ENCODE peak calls at places on chromosome 19, in five cellular contexts. T is GM12891, J is NB4, W is heart left ventricle, N is transverse colon. V is an unnamed sample.

GRCh38 chr19:52171321-52172169 is at the start of gene ZNF836:
- DNase-seq in T (peak), J (peak), W (peak), N (peak), V (peak)

GRCh38 chr19:29320611-29321010 is 107.7 kb upstream of the UQCRFS1 start:
- DNase-seq in T (no peak), J (no peak), W (no peak), N (no peak), V (no peak)

GRCh38 chr19:7373862-7374261 is 25.1 kb downstream of the ARHGEF18 start:
- DNase-seq in T (no peak), J (peak), W (no peak), N (peak), V (no peak)

GRCh38 chr19:58060231-58060630 is 1.1 kb downstream of the ZNF135 start:
- DNase-seq in T (no peak), J (no peak), W (no peak), N (no peak), V (peak)

GRCh38 chr19:4121815-4122214 is 2.1 kb downstream of the MAP2K2 start:
- DNase-seq in T (no peak), J (no peak), W (no peak), N (no peak), V (no peak)

GRCh38 chr19:6744381-6745288 is 5.2 kb downstream of the TRIP10 start:
- DNase-seq in T (no peak), J (no peak), W (peak), N (peak), V (peak)

GRCh38 chr19:16062789-16063188 is 13.5 kb upstream of the TPM4 start:
- DNase-seq in T (no peak), J (peak), W (peak), N (peak), V (peak)

GRCh38 chr19:55678121-55678671 is 3.2 kb downstream of the EPN1 start:
- DNase-seq in T (peak), J (peak), W (no peak), N (peak), V (no peak)

GRCh38 chr19:54431255-54431838 is 16.1 kb downstream of the TTYH1 start:
- DNase-seq in T (no peak), J (no peak), W (no peak), N (peak), V (peak)

GRCh38 chr19:51772977-51773376 is 12.0 kb downstream of the FPR2 start:
- DNase-seq in T (no peak), J (peak), W (no peak), N (no peak), V (no peak)

GRCh38 chr19:4326837-4327251 is 11.8 kb downstream of the STAP2 start:
- DNase-seq in T (no peak), J (peak), W (no peak), N (no peak), V (no peak)

GRCh38 chr19:36125557-36125956 is 10.3 kb downstream of the TBCB start:
- DNase-seq in T (no peak), J (no peak), W (no peak), N (no peak), V (no peak)

GRCh38 chr19:35060160-35060855 is 18.8 kb downstream of the HPN start:
- DNase-seq in T (no peak), J (no peak), W (peak), N (no peak), V (no peak)

GRCh38 chr19:4504874-4505569 is 13.3 kb downstream of the PLIN4 start:
- DNase-seq in T (no peak), J (peak), W (no peak), N (no peak), V (no peak)

GRCh38 chr19:37961198-37961597 is 54.2 kb downstream of the SIPA1L3 start:
- DNase-seq in T (no peak), J (no peak), W (no peak), N (no peak), V (no peak)

GRCh38 chr19:21430674-21431073 is 33.7 kb downstream of the ZNF493 start:
- DNase-seq in T (no peak), J (no peak), W (no peak), N (no peak), V (no peak)

GRCh38 chr19:14366529-14366928 is 14.7 kb upstream of the ADGRE5 start:
- DNase-seq in T (no peak), J (peak), W (peak), N (peak), V (peak)

GRCh38 chr19:39405930-39406655 is 554 bp upstream of the ZFP36 start:
- DNase-seq in T (no peak), J (peak), W (peak), N (peak), V (peak)

GRCh38 chr19:14511245-14511625 is 7.0 kb downstream of the DNAJB1 start:
- DNase-seq in T (no peak), J (no peak), W (no peak), N (no peak), V (no peak)

GRCh38 chr19:6241680-6242079 is 38.1 kb downstream of the MLLT1 start:
- DNase-seq in T (no peak), J (no peak), W (no peak), N (no peak), V (peak)

GRCh38 chr19:16428372-16429036 is 43.3 kb downstream of the EPS15L1 start:
- DNase-seq in T (no peak), J (no peak), W (no peak), N (no peak), V (no peak)

GRCh38 chr19:43639507-43640423 is at the start of gene CADM4:
- DNase-seq in T (peak), J (peak), W (no peak), N (peak), V (no peak)

GRCh38 chr19:52191951-52192350 is 2.1 kb downstream of the PPP2R1A start:
- DNase-seq in T (no peak), J (no peak), W (no peak), N (no peak), V (peak)

GRCh38 chr19:14979498-14980255 is at the start of gene SLC1A6:
- DNase-seq in T (no peak), J (peak), W (no peak), N (no peak), V (peak)

GRCh38 chr19:16836115-16836905 is 7.1 kb downstream of the SIN3B start:
- DNase-seq in T (no peak), J (peak), W (no peak), N (peak), V (peak)

GRCh38 chr19:5823579-5824281 is 15.8 kb downstream of the FUT6 start:
- DNase-seq in T (no peak), J (peak), W (no peak), N (peak), V (no peak)

GRCh38 chr19:38023245-38023644 is 116.2 kb downstream of the SIPA1L3 start:
- DNase-seq in T (no peak), J (no peak), W (no peak), N (no peak), V (no peak)

GRCh38 chr19:30895946-30896345 is 453.3 kb downstream of the TSHZ3 start:
- DNase-seq in T (no peak), J (no peak), W (no peak), N (no peak), V (no peak)

GRCh38 chr19:29076161-29076560 is 136.8 kb downstream of the UQCRFS1 start:
- DNase-seq in T (no peak), J (no peak), W (no peak), N (no peak), V (no peak)

DNA sequence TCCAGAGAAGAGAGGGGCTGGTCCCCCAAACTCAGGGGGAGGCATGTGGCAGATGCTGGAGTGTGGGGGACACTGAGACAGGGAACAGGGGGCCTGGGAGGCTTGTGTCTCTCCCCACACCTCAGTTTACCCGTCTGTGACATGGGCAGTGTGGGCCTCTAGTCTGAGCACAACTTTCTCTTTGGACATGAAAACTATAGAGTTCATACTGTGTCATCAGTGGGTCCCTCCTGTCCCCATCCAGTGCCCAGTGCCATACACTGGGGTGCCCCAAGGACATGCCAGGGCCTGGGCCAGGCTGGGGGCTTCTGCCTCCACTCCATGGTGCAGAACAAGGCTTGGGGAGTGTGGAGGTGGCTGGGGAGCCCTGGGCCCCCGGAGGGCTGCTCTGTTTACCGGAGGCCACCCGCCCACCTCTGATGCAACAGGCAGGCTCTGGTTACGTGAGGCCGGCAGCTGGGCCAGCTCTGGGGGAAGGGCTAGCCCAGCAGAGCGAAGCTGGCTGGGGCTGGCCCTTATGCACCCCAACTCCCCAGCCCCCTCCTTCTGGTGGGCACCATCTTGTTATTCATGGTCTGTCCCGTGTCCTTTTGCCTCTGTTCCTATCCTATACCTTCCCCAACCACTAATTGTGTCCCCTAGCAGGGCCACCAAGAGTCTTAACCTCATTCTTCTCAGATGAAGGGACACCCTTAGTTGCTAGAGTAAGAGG is 1.9 kb upstream of the MEF2B start:
- DNase-seq in T (no peak), J (peak), W (no peak), N (no peak), V (no peak)
- TF ChIP-seq POLR2A in T (no peak), J (no peak), W (no peak), N (no peak), V (no peak)

GRCh38 chr19:12723383-12723642 is 419 bp downstream of the TNPO2 start:
- DNase-seq in T (no peak), J (peak), W (no peak), N (no peak), V (no peak)

GRCh38 chr19:12721656-12722565 is 1.8 kb downstream of the TNPO2 start:
- DNase-seq in T (peak), J (peak), W (peak), N (peak), V (peak)

GRCh38 chr19:12723643-12724426 is at the start of gene TNPO2:
- DNase-seq in T (peak), J (peak), W (peak), N (peak), V (peak)

GRCh38 chr19:12720851-12721655 is 2.7 kb downstream of the TNPO2 start:
- DNase-seq in T (no peak), J (no peak), W (peak), N (peak), V (peak)

DNA sequence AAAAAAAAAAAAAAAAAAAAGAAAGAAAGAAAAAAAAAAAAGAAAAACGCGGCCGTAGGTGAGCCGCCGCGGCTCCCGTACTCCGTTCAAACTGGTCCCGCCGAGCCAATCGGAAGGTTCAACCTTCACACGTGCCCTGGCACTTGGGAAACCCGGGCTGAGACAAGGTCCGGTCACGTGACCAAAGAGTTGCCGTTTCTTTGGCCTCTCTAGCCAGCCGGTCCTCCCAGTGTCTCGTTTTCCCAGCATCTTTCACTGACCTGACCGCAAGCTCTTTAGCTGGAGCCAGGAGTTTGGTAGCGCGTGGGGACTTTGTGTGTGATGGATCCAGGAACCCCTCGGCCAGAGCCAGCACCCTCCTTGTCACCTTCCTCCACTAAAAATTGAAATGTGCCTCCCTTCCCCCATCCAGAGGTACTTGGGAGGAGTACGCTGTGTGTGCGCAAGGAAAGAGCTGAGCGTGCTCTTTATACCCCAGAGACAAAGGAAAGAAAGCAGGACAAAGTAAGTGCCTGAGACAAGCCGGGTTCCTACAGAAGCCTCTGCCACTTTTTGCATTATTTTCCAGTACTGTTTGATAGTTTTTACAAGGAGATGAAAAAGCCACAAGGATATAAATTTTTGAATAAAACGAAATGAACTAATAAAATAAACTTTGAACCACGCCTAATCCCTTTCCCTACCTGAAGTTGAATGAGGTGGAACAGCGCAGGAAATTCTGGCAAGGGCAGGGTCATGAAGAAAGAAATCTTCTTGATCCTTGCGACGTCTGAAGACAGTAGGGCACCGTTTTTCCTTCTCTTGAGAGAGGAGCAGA is 958 bp downstream of the TNPO2 start:
- DNase-seq in T (peak), J (peak), W (peak), N (peak), V (peak)
- TF ChIP-seq POLR2A in T (peak), J (peak), W (no peak), N (peak), V (no peak)

GRCh38 chr19:13005861-13006370 is 10.6 kb downstream of the NFIX start:
- DNase-seq in T (no peak), J (no peak), W (no peak), N (no peak), V (no peak)
- TF ChIP-seq POLR2A in T (no peak), J (no peak), W (no peak), N (no peak), V (no peak)

GRCh38 chr19:11252665-11253355 is 9.5 kb downstream of the DOCK6 start:
- DNase-seq in T (no peak), J (no peak), W (no peak), N (no peak), V (no peak)
- TF ChIP-seq POLR2A in T (no peak), J (no peak), W (no peak), N (no peak), V (no peak)

DNA sequence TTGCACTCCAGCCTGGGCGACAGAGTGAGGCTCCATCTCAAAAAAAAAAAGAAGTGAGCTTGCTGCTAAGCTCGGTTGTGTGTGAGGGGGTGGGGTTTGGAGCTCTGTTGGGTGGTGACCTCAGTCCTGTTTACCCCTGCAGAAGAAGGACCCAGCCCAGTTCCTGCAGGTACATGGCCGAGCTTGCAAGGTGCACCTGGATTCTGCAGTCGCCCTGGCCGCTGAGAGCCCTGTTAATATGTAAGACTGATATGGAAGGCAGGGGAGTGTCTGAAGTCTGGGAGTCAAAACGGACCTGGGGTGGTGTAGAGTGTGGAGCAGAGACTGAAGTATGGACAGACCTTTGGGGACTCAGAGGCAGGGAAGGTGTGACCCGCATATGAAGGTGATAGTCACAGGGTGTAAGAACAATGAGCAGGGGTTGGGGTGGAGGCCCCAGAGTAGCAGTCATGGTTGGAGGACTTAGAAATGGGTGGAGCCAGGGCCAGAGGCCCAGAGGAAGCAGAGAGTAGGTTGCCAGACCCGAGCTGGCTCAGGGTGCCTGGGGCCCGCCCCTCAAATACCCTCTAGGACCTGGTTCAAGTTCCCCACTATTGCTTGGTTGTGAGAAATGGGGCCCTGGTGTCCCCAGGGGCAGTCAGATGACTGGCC is 13.2 kb downstream of the CLASRP start:
- DNase-seq in T (no peak), J (no peak), W (no peak), N (peak), V (no peak)
- TF ChIP-seq POLR2A in T (no peak), J (no peak), W (no peak), N (peak), V (no peak)

DNA sequence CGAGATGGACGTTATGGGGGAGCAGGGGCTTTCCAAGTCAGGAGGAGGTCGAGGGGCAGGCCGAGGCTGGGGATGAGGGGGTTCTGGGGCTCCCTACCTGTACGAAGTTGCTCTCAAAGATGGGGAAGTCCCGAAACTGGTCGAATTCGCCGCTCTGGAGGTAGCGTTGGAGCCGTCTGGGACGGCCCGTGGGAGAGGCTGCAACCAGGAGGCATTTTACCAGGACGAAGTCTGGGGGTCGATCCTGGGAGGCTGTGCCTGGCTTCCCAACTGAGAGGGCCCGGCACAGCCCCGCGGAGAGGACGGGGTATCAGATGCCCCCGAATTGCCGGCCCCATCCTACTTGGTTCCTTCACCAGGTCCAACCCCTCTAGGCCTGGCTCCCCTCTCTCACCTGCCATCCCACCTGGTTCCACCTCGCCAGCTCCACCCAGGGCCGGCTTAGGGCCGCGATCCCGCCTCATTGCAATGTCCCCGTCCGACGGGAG is 527 bp upstream of the EMC10 start:
- DNase-seq in T (no peak), J (no peak), W (no peak), N (no peak), V (no peak)
- TF ChIP-seq POLR2A in T (no peak), J (no peak), W (no peak), N (no peak), V (no peak)

GRCh38 chr19:47607564-47608073 is 1.3 kb upstream of the BICRA start:
- DNase-seq in T (no peak), J (no peak), W (no peak), N (no peak), V (no peak)

GRCh38 chr19:47609885-47610545 is 1.1 kb downstream of the BICRA start:
- DNase-seq in T (no peak), J (peak), W (peak), N (peak), V (peak)

GRCh38 chr19:47608074-47608907 is 643 bp upstream of the BICRA start:
- DNase-seq in T (peak), J (peak), W (peak), N (peak), V (peak)

GRCh38 chr19:47610546-47610894 is 1.6 kb downstream of the BICRA start:
- DNase-seq in T (no peak), J (no peak), W (no peak), N (no peak), V (no peak)

GRCh38 chr19:47608908-47609879 is at the start of gene BICRA:
- DNase-seq in T (peak), J (peak), W (peak), N (peak), V (peak)
- TF ChIP-seq POLR2A in T (no peak), J (no peak), W (no peak), N (peak), V (no peak)

DNA sequence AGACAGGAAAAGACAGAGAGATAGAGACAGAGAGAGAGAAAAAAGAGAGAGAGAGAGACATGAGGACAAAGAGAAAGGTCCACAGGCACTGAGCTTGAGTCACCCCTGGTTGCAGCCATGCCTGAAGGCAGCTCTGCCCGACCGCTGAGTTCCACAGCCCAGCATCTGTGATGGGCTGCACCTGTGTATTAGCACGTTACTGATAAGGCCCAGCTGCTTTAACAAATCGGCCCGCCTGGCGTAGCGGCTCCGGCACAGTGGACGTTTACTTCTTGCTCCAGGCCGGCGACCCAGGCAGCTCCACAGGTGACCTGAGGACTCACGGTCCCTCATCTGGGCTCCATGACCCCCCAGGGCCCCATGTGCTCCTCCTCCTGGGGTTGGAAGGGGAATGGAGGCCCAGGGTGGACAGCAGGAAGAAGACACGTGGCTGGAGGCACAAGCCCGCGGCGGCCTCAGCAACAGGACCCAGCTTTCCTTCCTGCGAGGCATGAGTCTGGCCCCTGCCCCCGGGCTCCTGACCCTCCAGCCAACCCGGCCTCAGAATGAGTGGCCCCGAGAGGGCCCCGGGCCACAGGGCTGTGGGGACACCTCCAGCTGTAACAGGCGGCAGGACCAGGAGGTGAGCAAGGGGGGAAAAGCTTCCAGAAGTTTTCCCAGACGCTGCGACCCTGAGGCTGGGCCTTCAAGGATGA is 3.9 kb upstream of the CSNK1G2 start:
- DNase-seq in T (no peak), J (no peak), W (no peak), N (no peak), V (no peak)
- TF ChIP-seq POLR2A in T (no peak), J (no peak), W (no peak), N (no peak), V (no peak)

V was measured in testis.